ENCODE peak calls at places on chromosomes 6 and 20, in nine cellular contexts. V, A, M, Y, P, B, O, G and F are unnamed samples.

GRCh38 chr20:24469116-24470030 is at the start of gene SYNDIG1:
- DNase-seq in V (no peak), A (no peak), M (no peak), Y (peak), P (no peak), B (no peak), O (no peak), G (no peak), F (no peak)

GRCh38 chr6:116564921-116565872 is 6.1 kb upstream of the RWDD1 start:
- DNase-seq in V (peak), A (no peak), M (peak), Y (no peak), P (no peak), B (no peak), O (no peak), G (no peak), F (no peak)

GRCh38 chr6:2937627-2938003 is 33.8 kb downstream of the SERPINB6 start:
- DNase-seq in V (no peak), A (no peak), M (no peak), Y (no peak), P (no peak), B (no peak), O (no peak), G (no peak), F (no peak)

GRCh38 chr6:31531162-31531561 is 2.4 kb downstream of the MCCD1 start:
- DNase-seq in V (no peak), A (no peak), M (no peak), Y (no peak), P (no peak), B (no peak), O (no peak), G (no peak), F (no peak)

GRCh38 chr20:56362833-56363413 is 4.1 kb downstream of the FAM210B start:
- DNase-seq in V (no peak), A (no peak), M (no peak), Y (no peak), P (no peak), B (no peak), O (no peak), G (no peak), F (peak)

GRCh38 chr6:106431405-106431804 is 70.9 kb downstream of the CRYBG1 start:
- DNase-seq in V (no peak), A (no peak), M (no peak), Y (no peak), P (no peak), B (no peak), O (no peak), G (no peak), F (no peak)

GRCh38 chr20:37090357-37090871 is 5.4 kb downstream of the RBL1 start:
- DNase-seq in V (no peak), A (no peak), M (no peak), Y (no peak), P (no peak), B (no peak), O (no peak), G (no peak), F (no peak)

GRCh38 chr6:106192824-106193223 is 106.7 kb downstream of the PRDM1 start:
- DNase-seq in V (no peak), A (no peak), M (no peak), Y (no peak), P (no peak), B (peak), O (peak), G (no peak), F (no peak)

GRCh38 chr6:149636116-149636515 is 12.4 kb downstream of the KATNA1 start:
- DNase-seq in V (no peak), A (no peak), M (no peak), Y (no peak), P (no peak), B (peak), O (peak), G (no peak), F (no peak)

GRCh38 chr6:138593100-138593877 is 94.0 kb upstream of the NHSL1 start:
- DNase-seq in V (no peak), A (peak), M (no peak), Y (no peak), P (no peak), B (peak), O (peak), G (no peak), F (peak)

GRCh38 chr20:1301031-1301529 is 27.9 kb downstream of the SDCBP2 start:
- DNase-seq in V (peak), A (peak), M (no peak), Y (no peak), P (no peak), B (peak), O (no peak), G (peak), F (no peak)

GRCh38 chr6:48563426-48563825 is 452.4 kb upstream of the PTCHD4 start:
- DNase-seq in V (no peak), A (no peak), M (no peak), Y (no peak), P (no peak), B (peak), O (no peak), G (no peak), F (no peak)

GRCh38 chr6:168607272-168608112 is 166.5 kb downstream of the SMOC2 start:
- DNase-seq in V (no peak), A (no peak), M (no peak), Y (peak), P (no peak), B (no peak), O (peak), G (no peak), F (no peak)

GRCh38 chr6:20952605-20953004 is 418.3 kb downstream of the CDKAL1 start:
- DNase-seq in V (no peak), A (no peak), M (no peak), Y (no peak), P (no peak), B (peak), O (peak), G (no peak), F (no peak)

GRCh38 chr20:46739441-46740213 is 30.2 kb downstream of the SLC2A10 start:
- DNase-seq in V (no peak), A (no peak), M (no peak), Y (no peak), P (no peak), B (peak), O (peak), G (no peak), F (peak)

GRCh38 chr6:159981591-159982245 is 12.8 kb downstream of the IGF2R start:
- DNase-seq in V (peak), A (no peak), M (no peak), Y (no peak), P (no peak), B (peak), O (peak), G (no peak), F (no peak)